ENCODE peak calls at places on chromosomes 2 and 18, in nine cellular contexts. O is spleen; S is HEK293T; B is IMR-90; N is HuH-7; M is T-helper 1 cell; E is progenitor cell of endocrine pancreas; G is stimulated activated CD4-positive, alpha-beta T cell treated with anti-CD3 and anti-CD28 coated beads, Interleukin-1b, Interleukin-23, amount 100 ng/mL, for 24 hours; A is T follicular helper cell. K is an unnamed sample.

GRCh38 chr2:111227716-111228141 is 107.0 kb downstream of the BCL2L11 start:
- DNase-seq in O (no peak), S (no peak), B (peak), N (peak), M (no peak), E (no peak), G (no peak), A (no peak), K (no peak)

GRCh38 chr2:71617266-71617665 is 163.9 kb downstream of the DYSF start:
- DNase-seq in O (no peak), S (no peak), B (no peak), N (no peak), M (no peak), E (no peak), G (no peak), A (no peak), K (no peak)

GRCh38 chr2:42182654-42183308 is 13.6 kb downstream of the EML4 start:
- DNase-seq in O (no peak), S (no peak), B (no peak), N (no peak), M (no peak), E (no peak), G (no peak), A (no peak), K (no peak)

GRCh38 chr18:58911241-58911640 is 46.6 kb downstream of the ZNF532 start:
- DNase-seq in O (no peak), S (no peak), B (peak), N (no peak), M (no peak), E (no peak), G (no peak), A (no peak), K (no peak)

GRCh38 chr2:205511221-205511620 is 171.1 kb upstream of the NRP2 start:
- DNase-seq in O (no peak), S (no peak), B (peak), N (no peak), M (no peak), E (no peak), G (no peak), A (no peak), K (no peak)

GRCh38 chr2:109396338-109397180 is 217.2 kb downstream of the SEPTIN10 start:
- DNase-seq in O (no peak), S (no peak), B (no peak), N (no peak), M (no peak), E (no peak), G (no peak), A (no peak), K (no peak)

GRCh38 chr2:50856112-50856511 is 175.8 kb downstream of the NRXN1 start:
- DNase-seq in O (no peak), S (no peak), B (no peak), N (no peak), M (no peak), E (no peak), G (no peak), A (no peak), K (no peak)

GRCh38 chr2:98564541-98565164 is 43.7 kb downstream of the COA5 start:
- DNase-seq in O (no peak), S (no peak), B (no peak), N (no peak), M (no peak), E (no peak), G (no peak), A (no peak), K (no peak)

GRCh38 chr2:172234716-172235661 is 132.3 kb upstream of the DLX2 start:
- DNase-seq in O (no peak), S (peak), B (no peak), N (peak), M (no peak), E (peak), G (no peak), A (peak), K (no peak)

GRCh38 chr2:239412914-239413603 is 12.2 kb upstream of the HDAC4 start:
- DNase-seq in O (no peak), S (no peak), B (no peak), N (no peak), M (no peak), E (no peak), G (no peak), A (no peak), K (no peak)

GRCh38 chr2:232549655-232550350 is 554 bp downstream of the TIGD1 start:
- DNase-seq in O (no peak), S (no peak), B (no peak), N (no peak), M (no peak), E (no peak), G (no peak), A (no peak), K (no peak)

GRCh38 chr2:100895402-100895801 is 75.5 kb downstream of the NPAS2 start:
- DNase-seq in O (no peak), S (no peak), B (no peak), N (no peak), M (no peak), E (no peak), G (no peak), A (no peak), K (peak)

GRCh38 chr2:98927059-98927458 is 9.0 kb downstream of the CRACDL start:
- DNase-seq in O (no peak), S (no peak), B (no peak), N (no peak), M (no peak), E (no peak), G (no peak), A (no peak), K (no peak)

GRCh38 chr2:42169869-42170465 is 814 bp downstream of the EML4 start:
- DNase-seq in O (no peak), S (no peak), B (peak), N (no peak), M (peak), E (no peak), G (no peak), A (no peak), K (no peak)

GRCh38 chr2:236717719-236718118 is 148.1 kb downstream of the ACKR3 start:
- DNase-seq in O (no peak), S (no peak), B (no peak), N (no peak), M (no peak), E (no peak), G (no peak), A (no peak), K (no peak)

GRCh38 chr2:126085396-126085795 is 570.6 kb upstream of the GYPC start:
- DNase-seq in O (no peak), S (no peak), B (no peak), N (no peak), M (no peak), E (no peak), G (no peak), A (no peak), K (no peak)

GRCh38 chr2:60252581-60253170 is 300.8 kb downstream of the BCL11A start:
- DNase-seq in O (no peak), S (no peak), B (no peak), N (no peak), M (no peak), E (no peak), G (no peak), A (no peak), K (no peak)

GRCh38 chr2:74882299-74882687 is 48.4 kb downstream of the HK2 start:
- DNase-seq in O (no peak), S (no peak), B (no peak), N (no peak), M (no peak), E (no peak), G (no peak), A (no peak), K (no peak)

GRCh38 chr2:169900686-169901085 is 73.4 kb downstream of the UBR3 start:
- DNase-seq in O (no peak), S (no peak), B (peak), N (no peak), M (no peak), E (no peak), G (no peak), A (no peak), K (no peak)

GRCh38 chr2:141728886-141729285 is 401.9 kb downstream of the LRP1B start:
- DNase-seq in O (no peak), S (peak), B (no peak), N (no peak), M (no peak), E (no peak), G (no peak), A (no peak), K (no peak)

GRCh38 chr2:25728559-25728958 is 55.2 kb upstream of the DTNB start:
- DNase-seq in O (no peak), S (no peak), B (no peak), N (no peak), M (no peak), E (no peak), G (no peak), A (no peak), K (no peak)

GRCh38 chr2:136117391-136117841 is 533 bp downstream of the CXCR4 start:
- DNase-seq in O (peak), S (peak), B (peak), N (no peak), M (peak), E (peak), G (peak), A (peak), K (peak)

GRCh38 chr18:34729264-34729663 is 19.2 kb downstream of the DTNA start:
- DNase-seq in O (no peak), S (peak), B (no peak), N (peak), M (no peak), E (no peak), G (no peak), A (no peak), K (no peak)

GRCh38 chr2:1603059-1603458 is 141.3 kb downstream of the PXDN start:
- DNase-seq in O (no peak), S (no peak), B (no peak), N (no peak), M (no peak), E (no peak), G (no peak), A (no peak), K (no peak)

GRCh38 chr2:70426341-70426740 is 124.5 kb upstream of the FAM136A start:
- DNase-seq in O (no peak), S (no peak), B (no peak), N (no peak), M (no peak), E (no peak), G (no peak), A (no peak), K (no peak)

GRCh38 chr2:23912054-23912453 is 14.9 kb downstream of the ATAD2B start:
- DNase-seq in O (no peak), S (no peak), B (peak), N (no peak), M (no peak), E (no peak), G (no peak), A (no peak), K (no peak)

GRCh38 chr18:77124452-77124922 is 8.1 kb downstream of the MBP start:
- DNase-seq in O (peak), S (no peak), B (no peak), N (no peak), M (peak), E (no peak), G (no peak), A (no peak), K (no peak)

GRCh38 chr2:10273215-10274175 is 29.2 kb upstream of the HPCAL1 start:
- DNase-seq in O (peak), S (no peak), B (no peak), N (no peak), M (no peak), E (no peak), G (no peak), A (no peak), K (no peak)

K was measured in right cardiac atrium.